ENCODE peak calls at places on chromosomes 1 and 21, in ten cellular contexts. One of them, this sample, is unnamed. For H3K4me1, the result is how much of the 10 kb centered on the place peaks cover.

GRCh38 chr1:44713321-44713781 is 17.6 kb downstream of the RNU5D-1 start:
- DNase-seq in psoas muscle: no peak
- DNase-seq in transverse colon: no peak
- DNase-seq in PC-3: peak
- DNase-seq in IMR-90: no peak
- DNase-seq in H9: no peak
- DNase-seq in OCI-LY7: peak
- DNase-seq in cardiac muscle cell: no peak
- DNase-seq in tibial artery: no peak
- DNase-seq in colonic mucosa: no peak
- DNase-seq in this sample: no peak

GRCh38 chr1:113747376-113747775 is 11.9 kb downstream of the PHTF1 start:
- DNase-seq in transverse colon: no peak
- DNase-seq in cardiac muscle cell: peak
- DNase-seq in IMR-90: peak
- DNase-seq in PC-3: no peak
- DNase-seq in H9: no peak
- DNase-seq in tibial artery: no peak
- DNase-seq in OCI-LY7: no peak
- DNase-seq in colonic mucosa: no peak
- DNase-seq in psoas muscle: no peak
- DNase-seq in this sample: no peak

GRCh38 chr1:114075546-114076249 is 78.0 kb downstream of the SYT6 start:
- DNase-seq in PC-3: no peak
- DNase-seq in colonic mucosa: no peak
- DNase-seq in tibial artery: no peak
- DNase-seq in OCI-LY7: no peak
- DNase-seq in cardiac muscle cell: no peak
- DNase-seq in H9: peak
- DNase-seq in IMR-90: no peak
- DNase-seq in transverse colon: no peak
- DNase-seq in psoas muscle: no peak
- DNase-seq in this sample: no peak

GRCh38 chr21:36839123-36839522 is 127.3 kb downstream of the HLCS start:
- DNase-seq in IMR-90: peak
- DNase-seq in tibial artery: no peak
- DNase-seq in H9: no peak
- DNase-seq in cardiac muscle cell: no peak
- DNase-seq in psoas muscle: no peak
- DNase-seq in transverse colon: no peak
- DNase-seq in PC-3: no peak
- DNase-seq in colonic mucosa: no peak
- DNase-seq in OCI-LY7: no peak
- DNase-seq in this sample: no peak

GRCh38 chr1:171655215-171656116 is 3.0 kb upstream of the MYOC start:
- DNase-seq in IMR-90: peak
- DNase-seq in tibial artery: peak
- DNase-seq in cardiac muscle cell: peak
- DNase-seq in OCI-LY7: peak
- DNase-seq in PC-3: peak
- DNase-seq in H9: peak
- DNase-seq in colonic mucosa: peak
- DNase-seq in transverse colon: peak
- DNase-seq in psoas muscle: peak
- DNase-seq in this sample: peak

GRCh38 chr1:56877973-56878372 is 23.4 kb downstream of the C8A start:
- DNase-seq in transverse colon: no peak
- DNase-seq in H9: no peak
- DNase-seq in PC-3: no peak
- DNase-seq in tibial artery: no peak
- DNase-seq in OCI-LY7: no peak
- DNase-seq in colonic mucosa: no peak
- DNase-seq in cardiac muscle cell: peak
- DNase-seq in IMR-90: peak
- DNase-seq in psoas muscle: no peak
- DNase-seq in this sample: no peak

GRCh38 chr1:22903113-22903512 is 69.6 kb downstream of the LACTBL1 start:
- DNase-seq in PC-3: peak
- DNase-seq in colonic mucosa: no peak
- DNase-seq in OCI-LY7: no peak
- DNase-seq in psoas muscle: no peak
- DNase-seq in cardiac muscle cell: no peak
- DNase-seq in transverse colon: no peak
- DNase-seq in tibial artery: no peak
- DNase-seq in H9: no peak
- DNase-seq in IMR-90: peak
- DNase-seq in this sample: no peak

GRCh38 chr1:231682761-231683160 is 56.2 kb downstream of the DISC1 start:
- DNase-seq in H9: no peak
- DNase-seq in cardiac muscle cell: no peak
- DNase-seq in IMR-90: no peak
- DNase-seq in transverse colon: no peak
- DNase-seq in PC-3: no peak
- DNase-seq in OCI-LY7: no peak
- DNase-seq in psoas muscle: no peak
- DNase-seq in tibial artery: no peak
- DNase-seq in colonic mucosa: no peak
- DNase-seq in this sample: no peak

GRCh38 chr1:99849744-99850457 is at the start of gene AGL:
- DNase-seq in tibial artery: peak
- DNase-seq in cardiac muscle cell: peak
- DNase-seq in psoas muscle: peak
- DNase-seq in PC-3: peak
- DNase-seq in H9: peak
- DNase-seq in IMR-90: peak
- DNase-seq in colonic mucosa: peak
- DNase-seq in transverse colon: peak
- DNase-seq in OCI-LY7: peak
- DNase-seq in this sample: peak

GRCh38 chr1:235051521-235051920 is 77.1 kb downstream of the TOMM20 start:
- DNase-seq in cardiac muscle cell: no peak
- DNase-seq in colonic mucosa: no peak
- DNase-seq in transverse colon: no peak
- DNase-seq in IMR-90: no peak
- DNase-seq in psoas muscle: no peak
- DNase-seq in PC-3: no peak
- DNase-seq in H9: no peak
- DNase-seq in OCI-LY7: no peak
- DNase-seq in tibial artery: peak
- DNase-seq in this sample: no peak

GRCh38 chr21:34282223-34282622 is 81.6 kb upstream of the KCNE2 start:
- DNase-seq in psoas muscle: no peak
- DNase-seq in PC-3: peak
- DNase-seq in IMR-90: peak
- DNase-seq in H9: no peak
- DNase-seq in OCI-LY7: no peak
- DNase-seq in cardiac muscle cell: no peak
- DNase-seq in tibial artery: no peak
- DNase-seq in colonic mucosa: no peak
- DNase-seq in transverse colon: no peak
- DNase-seq in this sample: no peak

GRCh38 chr1:30404341-30404740 is 319.0 kb downstream of the MATN1 start:
- DNase-seq in cardiac muscle cell: no peak
- DNase-seq in H9: no peak
- DNase-seq in psoas muscle: no peak
- DNase-seq in IMR-90: no peak
- DNase-seq in PC-3: no peak
- DNase-seq in OCI-LY7: no peak
- DNase-seq in colonic mucosa: no peak
- DNase-seq in tibial artery: peak
- DNase-seq in transverse colon: no peak
- DNase-seq in this sample: no peak

GRCh38 chr1:194214735-194215134 is 1028.3 kb upstream of the B3GALT2 start:
- DNase-seq in OCI-LY7: no peak
- DNase-seq in IMR-90: no peak
- DNase-seq in H9: no peak
- DNase-seq in transverse colon: no peak
- DNase-seq in cardiac muscle cell: no peak
- DNase-seq in PC-3: no peak
- DNase-seq in tibial artery: no peak
- DNase-seq in colonic mucosa: no peak
- DNase-seq in psoas muscle: no peak
- DNase-seq in this sample: no peak

GRCh38 chr1:20665736-20666135 is 4.6 kb upstream of the DDOST start:
- DNase-seq in cardiac muscle cell: no peak
- DNase-seq in H9: no peak
- DNase-seq in PC-3: no peak
- DNase-seq in tibial artery: no peak
- DNase-seq in psoas muscle: no peak
- DNase-seq in OCI-LY7: peak
- DNase-seq in colonic mucosa: no peak
- DNase-seq in IMR-90: no peak
- DNase-seq in transverse colon: no peak
- DNase-seq in this sample: no peak
- TF ChIP-seq CTCF in cardiac muscle cell: no peak
- TF ChIP-seq CTCF in H9: no peak
- TF ChIP-seq CTCF in PC-3: no peak
- TF ChIP-seq CTCF in tibial artery: no peak
- TF ChIP-seq CTCF in psoas muscle: no peak
- TF ChIP-seq CTCF in OCI-LY7: no peak
- TF ChIP-seq CTCF in colonic mucosa: no peak
- TF ChIP-seq CTCF in IMR-90: no peak
- TF ChIP-seq CTCF in transverse colon: no peak
- TF ChIP-seq CTCF in this sample: no peak

GRCh38 chr1:158021721-158022120 is 28.3 kb downstream of the KIRREL1 start:
- DNase-seq in tibial artery: no peak
- DNase-seq in cardiac muscle cell: no peak
- DNase-seq in psoas muscle: no peak
- DNase-seq in transverse colon: no peak
- DNase-seq in IMR-90: no peak
- DNase-seq in H9: no peak
- DNase-seq in colonic mucosa: peak
- DNase-seq in OCI-LY7: no peak
- DNase-seq in PC-3: peak
- DNase-seq in this sample: no peak
- H3K4me1 ChIP-seq in tibial artery: half or more
- H3K4me1 ChIP-seq in cardiac muscle cell: under half
- H3K4me1 ChIP-seq in psoas muscle: under half
- H3K4me1 ChIP-seq in transverse colon: half or more
- H3K4me1 ChIP-seq in IMR-90: half or more
- H3K4me1 ChIP-seq in H9: under half
- H3K4me1 ChIP-seq in colonic mucosa: under half
- H3K4me1 ChIP-seq in OCI-LY7: under half
- H3K4me1 ChIP-seq in PC-3: half or more
- H3K4me1 ChIP-seq in this sample: half or more

GRCh38 chr1:61323681-61324328 is 241.4 kb downstream of the NFIA start:
- DNase-seq in IMR-90: no peak
- DNase-seq in OCI-LY7: no peak
- DNase-seq in colonic mucosa: no peak
- DNase-seq in H9: no peak
- DNase-seq in transverse colon: no peak
- DNase-seq in cardiac muscle cell: no peak
- DNase-seq in tibial artery: no peak
- DNase-seq in PC-3: peak
- DNase-seq in psoas muscle: no peak
- DNase-seq in this sample: no peak

GRCh38 chr1:61330018-61330417 is 247.7 kb downstream of the NFIA start:
- DNase-seq in tibial artery: no peak
- DNase-seq in H9: no peak
- DNase-seq in psoas muscle: no peak
- DNase-seq in transverse colon: no peak
- DNase-seq in colonic mucosa: no peak
- DNase-seq in PC-3: peak
- DNase-seq in OCI-LY7: no peak
- DNase-seq in IMR-90: no peak
- DNase-seq in cardiac muscle cell: no peak
- DNase-seq in this sample: no peak

GRCh38 chr1:61329556-61329955 is 247.2 kb downstream of the NFIA start:
- DNase-seq in IMR-90: no peak
- DNase-seq in cardiac muscle cell: no peak
- DNase-seq in psoas muscle: no peak
- DNase-seq in H9: no peak
- DNase-seq in transverse colon: no peak
- DNase-seq in OCI-LY7: no peak
- DNase-seq in tibial artery: no peak
- DNase-seq in PC-3: no peak
- DNase-seq in colonic mucosa: no peak
- DNase-seq in this sample: no peak

GRCh38 chr1:61327436-61327835 is 245.1 kb downstream of the NFIA start:
- DNase-seq in OCI-LY7: no peak
- DNase-seq in cardiac muscle cell: no peak
- DNase-seq in H9: no peak
- DNase-seq in IMR-90: no peak
- DNase-seq in PC-3: no peak
- DNase-seq in tibial artery: no peak
- DNase-seq in transverse colon: no peak
- DNase-seq in psoas muscle: no peak
- DNase-seq in colonic mucosa: no peak
- DNase-seq in this sample: no peak

DNA sequence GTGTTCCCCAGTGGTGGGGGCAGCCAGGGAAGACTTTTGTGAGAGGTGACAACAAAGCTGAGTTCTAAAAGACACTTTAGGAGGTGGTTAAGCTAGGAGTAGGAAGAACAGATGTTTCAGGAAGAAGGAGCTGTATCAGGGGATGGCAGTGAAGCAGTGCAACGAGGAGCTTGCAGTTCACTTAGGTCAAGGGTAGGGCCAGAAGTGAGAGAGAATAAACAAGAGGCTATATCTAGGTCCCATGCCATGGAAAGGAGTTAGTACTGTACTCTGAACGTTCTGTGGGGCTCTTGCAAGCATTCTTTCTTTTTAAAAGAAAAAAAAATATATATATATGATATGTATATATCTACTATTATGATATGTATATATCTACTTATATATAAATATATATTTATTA is 244.4 kb downstream of the NFIA start:
- DNase-seq in OCI-LY7: no peak
- DNase-seq in tibial artery: no peak
- DNase-seq in IMR-90: no peak
- DNase-seq in transverse colon: no peak
- DNase-seq in H9: no peak
- DNase-seq in PC-3: no peak
- DNase-seq in colonic mucosa: no peak
- DNase-seq in cardiac muscle cell: no peak
- DNase-seq in psoas muscle: no peak
- DNase-seq in this sample: no peak
- TF ChIP-seq CTCF in OCI-LY7: no peak
- TF ChIP-seq CTCF in tibial artery: no peak
- TF ChIP-seq CTCF in IMR-90: no peak
- TF ChIP-seq CTCF in transverse colon: no peak
- TF ChIP-seq CTCF in H9: no peak
- TF ChIP-seq CTCF in PC-3: no peak
- TF ChIP-seq CTCF in colonic mucosa: no peak
- TF ChIP-seq CTCF in cardiac muscle cell: no peak
- TF ChIP-seq CTCF in psoas muscle: no peak
- TF ChIP-seq CTCF in this sample: no peak

DNA sequence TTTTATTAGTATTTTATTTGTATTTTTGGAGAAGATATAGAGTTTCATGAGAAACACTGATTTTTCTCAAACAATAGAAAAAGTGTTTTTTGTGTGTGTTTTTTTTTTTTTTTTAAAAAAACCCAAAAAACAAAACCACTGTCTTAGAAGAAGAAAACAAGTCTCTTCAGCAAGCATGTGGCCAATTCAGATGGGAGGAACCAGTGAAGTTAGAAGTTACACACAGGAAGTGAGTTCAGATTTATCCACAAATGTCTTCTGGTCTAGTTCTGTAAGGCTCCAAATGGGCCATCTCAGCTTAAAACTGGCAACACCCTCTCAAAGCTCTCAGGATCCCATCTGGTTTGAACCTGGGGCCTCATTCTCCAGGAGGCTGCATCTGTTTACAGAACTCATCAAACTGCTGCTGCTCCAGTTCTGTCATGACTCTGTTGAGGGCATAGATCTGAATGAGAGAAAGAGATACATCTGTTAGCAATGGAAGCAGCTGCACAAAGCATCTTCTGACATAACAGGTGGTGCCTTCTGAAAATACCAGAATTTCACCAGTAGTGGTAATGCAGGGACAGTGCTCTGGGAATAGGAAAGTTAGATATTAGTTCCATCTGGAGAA is 9.8 kb upstream of the ERMAP start:
- DNase-seq in psoas muscle: no peak
- DNase-seq in PC-3: no peak
- DNase-seq in tibial artery: no peak
- DNase-seq in IMR-90: no peak
- DNase-seq in colonic mucosa: no peak
- DNase-seq in cardiac muscle cell: no peak
- DNase-seq in H9: no peak
- DNase-seq in transverse colon: no peak
- DNase-seq in OCI-LY7: no peak
- DNase-seq in this sample: no peak
- H3K4me1 ChIP-seq in psoas muscle: under half
- H3K4me1 ChIP-seq in PC-3: under half
- H3K4me1 ChIP-seq in tibial artery: under half
- H3K4me1 ChIP-seq in IMR-90: under half
- H3K4me1 ChIP-seq in colonic mucosa: under half
- H3K4me1 ChIP-seq in cardiac muscle cell: under half
- H3K4me1 ChIP-seq in H9: under half
- H3K4me1 ChIP-seq in transverse colon: under half
- H3K4me1 ChIP-seq in OCI-LY7: under half
- H3K4me1 ChIP-seq in this sample: under half